ENCODE peak calls at places on chromosomes 11 and 22, in eight cellular contexts. A is AG10803; H is type B pancreatic cell; J is neuronal stem cell; O is HAP-1; F is GM04504; U is stimulated activated CD4-positive, alpha-beta T cell treated with anti-CD3 and anti-CD28 coated beads, Interleukin-4, amount 100 ng/mL, for 48 hours; T is stomach. R is an unnamed sample.

GRCh38 chr11:10646005-10646404 is 47.5 kb downstream of the IRAG1 start:
- DNase-seq in H (no peak), A (no peak), U (no peak), F (no peak), O (no peak), J (no peak), T (no peak), R (no peak)

GRCh38 chr11:85710912-85711311 is 24.9 kb upstream of the CCDC89 start:
- DNase-seq in J (no peak), F (no peak), H (no peak), O (no peak), T (no peak), U (no peak), A (no peak), R (no peak)

GRCh38 chr22:22702159-22702873 is 57.9 kb downstream of the GGTLC2 start:
- DNase-seq in T (no peak), A (no peak), J (no peak), U (no peak), H (no peak), F (no peak), O (no peak), R (no peak)

GRCh38 chr11:9906043-9906791 is 242.3 kb downstream of the SWAP70 start:
- DNase-seq in T (no peak), O (peak), F (peak), A (peak), J (no peak), H (no peak), U (no peak), R (no peak)

GRCh38 chr11:117657801-117658200 is 139.2 kb downstream of the DSCAML1 start:
- DNase-seq in A (no peak), T (no peak), O (no peak), U (no peak), F (no peak), H (no peak), J (no peak), R (no peak)

GRCh38 chr11:103091024-103091423 is 936 bp downstream of the DCUN1D5 start:
- DNase-seq in H (no peak), F (no peak), U (no peak), A (no peak), T (no peak), O (peak), J (peak), R (no peak)

GRCh38 chr11:79294845-79295520 is 145.8 kb downstream of the TENM4 start:
- DNase-seq in J (no peak), H (no peak), T (peak), O (no peak), U (no peak), F (no peak), A (no peak), R (no peak)

GRCh38 chr11:62680825-62681240 is 2.0 kb upstream of the UBXN1 start:
- DNase-seq in A (peak), J (no peak), H (no peak), T (peak), U (no peak), F (peak), O (peak), R (peak)

GRCh38 chr11:62545437-62546243 is 966 bp downstream of the AHNAK start:
- DNase-seq in F (peak), H (peak), T (peak), J (peak), A (peak), U (peak), O (peak), R (peak)

GRCh38 chr11:120352405-120352804 is 16.2 kb downstream of the ARHGEF12 start:
- DNase-seq in A (no peak), F (no peak), H (no peak), U (no peak), T (no peak), O (no peak), J (no peak), R (no peak)

GRCh38 chr11:12050470-12050891 is 42.1 kb upstream of the DKK3 start:
- DNase-seq in A (peak), F (no peak), H (no peak), O (no peak), U (no peak), J (no peak), T (no peak), R (no peak)

GRCh38 chr11:19660076-19660475 is 52.6 kb upstream of the NAV2 start:
- DNase-seq in F (no peak), T (no peak), A (peak), J (no peak), O (no peak), H (no peak), U (peak), R (peak)

GRCh38 chr11:131595812-131596211 is 225.4 kb downstream of the NTM start:
- DNase-seq in H (no peak), O (no peak), T (no peak), U (no peak), F (no peak), A (no peak), J (no peak), R (no peak)

GRCh38 chr11:103929168-103929903 is 107.1 kb upstream of the DDI1 start:
- DNase-seq in A (no peak), O (no peak), J (no peak), F (no peak), T (no peak), U (no peak), H (no peak), R (peak)

GRCh38 chr22:34105461-34106062 is 185.3 kb upstream of the LARGE1 start:
- DNase-seq in H (peak), T (peak), J (peak), U (peak), O (peak), F (no peak), A (no peak), R (peak)

GRCh38 chr11:109708184-109708583 is 286.2 kb downstream of the C11orf87 start:
- DNase-seq in U (no peak), A (no peak), F (no peak), O (no peak), J (no peak), H (no peak), T (no peak), R (no peak)

GRCh38 chr22:47736166-47737034 is 974.0 kb downstream of the TBC1D22A start:
- DNase-seq in U (no peak), T (no peak), O (no peak), F (no peak), J (no peak), A (no peak), H (no peak), R (no peak)

GRCh38 chr11:121634889-121635288 is 182.1 kb upstream of the SORL1-AS1 start:
- DNase-seq in O (no peak), F (peak), U (no peak), J (no peak), H (no peak), A (peak), T (no peak), R (no peak)

GRCh38 chr11:115678942-115679341 is 174.7 kb upstream of the CADM1 start:
- DNase-seq in O (peak), T (no peak), A (no peak), H (no peak), F (no peak), U (no peak), J (no peak), R (no peak)

GRCh38 chr11:20676658-20677057 is 7.3 kb downstream of the NELL1 start:
- DNase-seq in T (no peak), H (no peak), F (no peak), A (no peak), O (no peak), U (no peak), J (no peak), R (no peak)

GRCh38 chr11:115716577-115717214 is 212.5 kb upstream of the CADM1 start:
- DNase-seq in T (no peak), U (no peak), J (no peak), H (no peak), O (no peak), F (no peak), A (no peak), R (no peak)

GRCh38 chr11:63738720-63739360 is 29.7 kb downstream of the ZFTA start:
- DNase-seq in H (no peak), U (peak), J (peak), A (peak), O (peak), T (peak), F (peak), R (peak)

GRCh38 chr11:73779084-73779902 is 8.4 kb upstream of the MRPL48 start:
- DNase-seq in U (peak), J (peak), F (peak), O (peak), H (peak), T (peak), A (peak), R (peak)

GRCh38 chr11:84564180-84564866 is 1062.8 kb downstream of the DLG2 start:
- DNase-seq in A (peak), O (peak), T (peak), H (no peak), F (no peak), U (peak), J (peak), R (peak)

GRCh38 chr22:17172172-17172833 is 13.2 kb upstream of the HDHD5 start:
- DNase-seq in T (no peak), F (no peak), U (no peak), O (peak), A (no peak), H (no peak), J (no peak), R (no peak)

GRCh38 chr22:36579441-36579840 is 50.5 kb upstream of the EIF3D start:
- DNase-seq in A (no peak), J (no peak), O (no peak), F (no peak), H (no peak), U (no peak), T (no peak), R (no peak)

GRCh38 chr22:48242461-48242864 is 1480.0 kb downstream of the TBC1D22A start:
- DNase-seq in T (peak), H (peak), F (no peak), A (no peak), O (no peak), J (no peak), U (no peak), R (no peak)

GRCh38 chr11:11668293-11668692 is 46.5 kb upstream of the GALNT18 start:
- DNase-seq in U (no peak), T (no peak), F (no peak), A (no peak), H (no peak), J (no peak), O (no peak), R (no peak)

GRCh38 chr22:35630387-35630793 is 13.3 kb upstream of the MB start:
- DNase-seq in U (no peak), T (no peak), A (peak), H (no peak), J (no peak), F (no peak), O (peak), R (no peak)

GRCh38 chr11:13465909-13466371 is 2.9 kb upstream of the BTBD10 start:
- DNase-seq in O (peak), U (no peak), H (no peak), J (peak), T (no peak), A (peak), F (peak), R (peak)

GRCh38 chr22:36546932-36547331 is 18.0 kb upstream of the EIF3D start:
- DNase-seq in F (no peak), O (no peak), H (no peak), U (no peak), A (peak), J (no peak), T (no peak), R (no peak)

GRCh38 chr11:121473064-121473777 is 20.5 kb upstream of the SORL1-AS1 start:
- DNase-seq in T (no peak), U (no peak), O (no peak), F (no peak), J (no peak), A (peak), H (no peak), R (no peak)